ENCODE peak calls at places on chromosomes 5 and 9, in ten cellular contexts. One of them, this sample, is unnamed.

GRCh38 chr5:167947312-167947711 is 344.1 kb upstream of the WWC1 start:
- DNase-seq in sciatic nerve: peak; percentile 79
- DNase-seq in stimulated activated CD8-positive, alpha-beta memory T cell treated with anti-CD3 and anti-CD28 coated beads, Interleukin-7, amount 100 ng/mL, for 1 hour: no peak
- DNase-seq in central memory CD4-positive, alpha-beta T cell: no peak
- DNase-seq in stimulated activated CD4-positive, alpha-beta T cell treated with anti-CD3 and anti-CD28 coated beads, Interleukin-4, amount 100 ng/mL, for 24 hours: no peak
- DNase-seq in HFFc6: no peak
- DNase-seq in B cell: no peak
- DNase-seq in amniotic stem cell: no peak
- DNase-seq in cardiac muscle cell: no peak
- DNase-seq in tibial nerve: peak; percentile 68
- DNase-seq in this sample: no peak

GRCh38 chr9:126756876-126757415 is 47.9 kb upstream of the ZBTB43 start:
- DNase-seq in B cell: no peak
- DNase-seq in central memory CD4-positive, alpha-beta T cell: no peak
- DNase-seq in tibial nerve: no peak
- DNase-seq in stimulated activated CD8-positive, alpha-beta memory T cell treated with anti-CD3 and anti-CD28 coated beads, Interleukin-7, amount 100 ng/mL, for 1 hour: no peak
- DNase-seq in amniotic stem cell: no peak
- DNase-seq in cardiac muscle cell: no peak
- DNase-seq in stimulated activated CD4-positive, alpha-beta T cell treated with anti-CD3 and anti-CD28 coated beads, Interleukin-4, amount 100 ng/mL, for 24 hours: no peak
- DNase-seq in HFFc6: no peak
- DNase-seq in sciatic nerve: no peak
- DNase-seq in this sample: no peak

GRCh38 chr5:92922231-92922967 is 658.6 kb downstream of the NR2F1-AS1 start:
- DNase-seq in tibial nerve: no peak
- DNase-seq in HFFc6: no peak
- DNase-seq in stimulated activated CD4-positive, alpha-beta T cell treated with anti-CD3 and anti-CD28 coated beads, Interleukin-4, amount 100 ng/mL, for 24 hours: no peak
- DNase-seq in central memory CD4-positive, alpha-beta T cell: no peak
- DNase-seq in amniotic stem cell: no peak
- DNase-seq in B cell: no peak
- DNase-seq in sciatic nerve: no peak
- DNase-seq in stimulated activated CD8-positive, alpha-beta memory T cell treated with anti-CD3 and anti-CD28 coated beads, Interleukin-7, amount 100 ng/mL, for 1 hour: no peak
- DNase-seq in cardiac muscle cell: no peak
- DNase-seq in this sample: no peak

GRCh38 chr5:124231240-124231639 is 515.2 kb downstream of the ZNF608 start:
- DNase-seq in sciatic nerve: no peak
- DNase-seq in central memory CD4-positive, alpha-beta T cell: no peak
- DNase-seq in amniotic stem cell: no peak
- DNase-seq in stimulated activated CD4-positive, alpha-beta T cell treated with anti-CD3 and anti-CD28 coated beads, Interleukin-4, amount 100 ng/mL, for 24 hours: no peak
- DNase-seq in B cell: peak; percentile 44
- DNase-seq in cardiac muscle cell: no peak
- DNase-seq in tibial nerve: no peak
- DNase-seq in HFFc6: no peak
- DNase-seq in stimulated activated CD8-positive, alpha-beta memory T cell treated with anti-CD3 and anti-CD28 coated beads, Interleukin-7, amount 100 ng/mL, for 1 hour: no peak
- DNase-seq in this sample: no peak

GRCh38 chr5:102545175-102545574 is 46.4 kb upstream of the SLCO6A1 start:
- DNase-seq in sciatic nerve: no peak
- DNase-seq in cardiac muscle cell: peak; percentile 38
- DNase-seq in amniotic stem cell: no peak
- DNase-seq in stimulated activated CD8-positive, alpha-beta memory T cell treated with anti-CD3 and anti-CD28 coated beads, Interleukin-7, amount 100 ng/mL, for 1 hour: no peak
- DNase-seq in HFFc6: no peak
- DNase-seq in B cell: no peak
- DNase-seq in tibial nerve: no peak
- DNase-seq in central memory CD4-positive, alpha-beta T cell: no peak
- DNase-seq in stimulated activated CD4-positive, alpha-beta T cell treated with anti-CD3 and anti-CD28 coated beads, Interleukin-4, amount 100 ng/mL, for 24 hours: no peak
- DNase-seq in this sample: no peak

GRCh38 chr9:114516913-114517312 is 11.6 kb upstream of the WHRN start:
- DNase-seq in amniotic stem cell: no peak
- DNase-seq in central memory CD4-positive, alpha-beta T cell: no peak
- DNase-seq in tibial nerve: no peak
- DNase-seq in cardiac muscle cell: no peak
- DNase-seq in HFFc6: peak; percentile 88
- DNase-seq in stimulated activated CD8-positive, alpha-beta memory T cell treated with anti-CD3 and anti-CD28 coated beads, Interleukin-7, amount 100 ng/mL, for 1 hour: no peak
- DNase-seq in sciatic nerve: no peak
- DNase-seq in stimulated activated CD4-positive, alpha-beta T cell treated with anti-CD3 and anti-CD28 coated beads, Interleukin-4, amount 100 ng/mL, for 24 hours: no peak
- DNase-seq in B cell: no peak
- DNase-seq in this sample: no peak

GRCh38 chr5:160260881-160261815 is 31.8 kb downstream of the FABP6 start:
- DNase-seq in B cell: peak; percentile 10
- DNase-seq in central memory CD4-positive, alpha-beta T cell: no peak
- DNase-seq in amniotic stem cell: no peak
- DNase-seq in stimulated activated CD4-positive, alpha-beta T cell treated with anti-CD3 and anti-CD28 coated beads, Interleukin-4, amount 100 ng/mL, for 24 hours: no peak
- DNase-seq in stimulated activated CD8-positive, alpha-beta memory T cell treated with anti-CD3 and anti-CD28 coated beads, Interleukin-7, amount 100 ng/mL, for 1 hour: no peak
- DNase-seq in sciatic nerve: no peak
- DNase-seq in HFFc6: no peak
- DNase-seq in tibial nerve: no peak
- DNase-seq in cardiac muscle cell: peak; percentile 67
- DNase-seq in this sample: no peak

GRCh38 chr5:143514915-143515314 is 111.4 kb upstream of the NR3C1 start:
- DNase-seq in stimulated activated CD4-positive, alpha-beta T cell treated with anti-CD3 and anti-CD28 coated beads, Interleukin-4, amount 100 ng/mL, for 24 hours: no peak
- DNase-seq in central memory CD4-positive, alpha-beta T cell: no peak
- DNase-seq in HFFc6: no peak
- DNase-seq in cardiac muscle cell: no peak
- DNase-seq in B cell: no peak
- DNase-seq in sciatic nerve: no peak
- DNase-seq in amniotic stem cell: no peak
- DNase-seq in stimulated activated CD8-positive, alpha-beta memory T cell treated with anti-CD3 and anti-CD28 coated beads, Interleukin-7, amount 100 ng/mL, for 1 hour: no peak
- DNase-seq in tibial nerve: peak; percentile 33
- DNase-seq in this sample: no peak

GRCh38 chr9:133423216-133423615 is 1.0 kb downstream of the ADAMTS13 start:
- DNase-seq in B cell: no peak
- DNase-seq in central memory CD4-positive, alpha-beta T cell: no peak
- DNase-seq in stimulated activated CD8-positive, alpha-beta memory T cell treated with anti-CD3 and anti-CD28 coated beads, Interleukin-7, amount 100 ng/mL, for 1 hour: no peak
- DNase-seq in amniotic stem cell: no peak
- DNase-seq in stimulated activated CD4-positive, alpha-beta T cell treated with anti-CD3 and anti-CD28 coated beads, Interleukin-4, amount 100 ng/mL, for 24 hours: no peak
- DNase-seq in cardiac muscle cell: no peak
- DNase-seq in HFFc6: no peak
- DNase-seq in tibial nerve: no peak
- DNase-seq in sciatic nerve: no peak
- DNase-seq in this sample: no peak